ENCODE peak calls at places on chromosome 22, in four cellular contexts. E is HL-60, M is tibial nerve, K is fibroblast of lung. I is an unnamed sample.

GRCh38 chr22:48803171-48803992 is 1024.3 kb downstream of the BRD1 start:
- DNase-seq in K (no peak), E (no peak), M (no peak), I (no peak)

GRCh38 chr22:17997456-17997855 is 26.9 kb downstream of the MICAL3 start:
- DNase-seq in M (no peak), E (no peak), K (peak; percentile 57), I (no peak)

GRCh38 chr22:47817380-47817779 is 1054.9 kb downstream of the TBC1D22A start:
- DNase-seq in E (no peak), M (no peak), K (no peak), I (no peak)

GRCh38 chr22:32050678-32051515 is 7.8 kb downstream of the SLC5A1 start:
- DNase-seq in K (peak; percentile 90), E (peak; percentile 76), M (peak; percentile 22), I (peak; percentile 89)

GRCh38 chr22:47021371-47022074 is 259.1 kb downstream of the TBC1D22A start:
- DNase-seq in K (no peak), M (no peak), E (no peak), I (no peak)

GRCh38 chr22:39170825-39171622 is 18.5 kb upstream of the CBX7 start:
- DNase-seq in E (peak; percentile 74), M (peak; percentile 87), K (peak; percentile 43), I (peak; percentile 71)

GRCh38 chr22:33717694-33718396 is 202.4 kb downstream of the LARGE1 start:
- DNase-seq in K (no peak), M (no peak), E (no peak), I (no peak)

GRCh38 chr22:24128024-24128423 is 53.3 kb upstream of the SUSD2 start:
- DNase-seq in K (no peak), M (no peak), E (no peak), I (no peak)

GRCh38 chr22:38874529-38875222 is 2.7 kb upstream of the CBX6 start:
- DNase-seq in E (no peak), K (no peak), M (no peak), I (no peak)

GRCh38 chr22:33971561-33971961 is 51.3 kb upstream of the LARGE1 start:
- DNase-seq in M (peak; percentile 56), E (no peak), K (no peak), I (no peak)

GRCh38 chr22:17095538-17095937 is 10.7 kb downstream of the IL17RA start:
- DNase-seq in E (no peak), K (no peak), M (no peak), I (peak; percentile 14)

GRCh38 chr22:18996376-18996900 is 60.3 kb upstream of the PRODH start:
- DNase-seq in K (no peak), M (no peak), E (no peak), I (no peak)

GRCh38 chr22:19961201-19961580 is 19.6 kb upstream of the TXNRD2 start:
- DNase-seq in K (no peak), M (no peak), E (no peak), I (no peak)

GRCh38 chr22:49334976-49335375 is 492.7 kb downstream of the BRD1 start:
- DNase-seq in E (no peak), M (no peak), K (no peak), I (no peak)

GRCh38 chr22:39496131-39496838 is 5.8 kb upstream of the MIEF1 start:
- DNase-seq in M (peak; percentile 44), E (peak; percentile 89), K (peak; percentile 55), I (peak; percentile 66)

GRCh38 chr22:17851754-17852153 is 77.5 kb upstream of the BID start:
- DNase-seq in M (no peak), K (no peak), E (no peak), I (no peak)

GRCh38 chr22:38923463-38924196 is 33.8 kb upstream of the APOBEC3A start:
- DNase-seq in M (peak; percentile 67), E (no peak), K (peak; percentile 92), I (peak; percentile 92)

GRCh38 chr22:25402501-25403283 is 161.8 kb upstream of the GRK3 start:
- DNase-seq in E (no peak), K (peak; percentile 74), M (no peak), I (peak; percentile 44)

GRCh38 chr22:23245045-23245798 is 64.9 kb downstream of the BCR start:
- DNase-seq in E (no peak), K (peak; percentile 76), M (no peak), I (peak; percentile 4)

GRCh38 chr22:36935694-36936093 is 22.3 kb downstream of the CSF2RB start:
- DNase-seq in M (no peak), E (no peak), K (no peak), I (no peak)

DNA sequence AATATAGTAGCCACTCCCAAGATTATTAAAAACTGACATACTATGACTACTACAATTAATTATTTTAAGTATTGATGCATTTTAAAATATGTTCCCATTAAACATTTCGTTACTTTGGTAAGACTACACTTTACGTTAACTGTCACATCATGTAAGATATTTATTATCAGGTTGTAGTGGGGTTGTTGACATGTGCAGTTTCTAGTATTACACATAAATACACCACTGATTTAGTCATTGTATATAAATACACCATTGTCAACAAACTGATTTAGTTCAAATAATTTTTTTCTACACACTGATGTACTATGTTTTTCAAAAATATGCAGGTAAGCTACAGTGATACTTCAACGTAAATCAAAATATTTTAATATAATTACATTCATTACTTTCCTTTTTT is 11.5 kb downstream of the ST13 start:
- DNase-seq in M (no peak), E (no peak), K (no peak), I (no peak)
- TF ChIP-seq CTCF in M (no peak), E (no peak), K (no peak), I (no peak)

DNA sequence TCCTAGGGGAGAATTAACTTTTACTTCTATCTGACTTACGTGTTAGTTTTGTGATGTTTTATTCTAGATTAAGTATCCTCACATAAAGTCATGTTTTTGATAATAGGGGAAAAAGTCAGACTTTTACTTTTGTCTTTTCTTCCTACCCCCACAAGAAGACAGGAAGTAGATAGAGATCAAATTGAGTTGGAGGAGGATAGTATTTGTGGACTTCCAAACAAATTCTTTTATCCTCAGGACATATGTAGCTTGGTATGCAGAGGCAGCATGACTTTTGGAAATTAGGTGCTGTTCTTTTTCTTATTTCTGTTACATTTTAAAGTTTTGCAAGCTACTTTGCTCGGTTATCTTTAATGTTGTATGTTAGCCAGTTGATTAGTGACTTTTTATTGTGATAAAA is 61.4 kb downstream of the MTMR3 start:
- DNase-seq in K (peak; percentile 32), M (no peak), E (no peak), I (no peak)
- H3K4me3 ChIP-seq in K (no peak overlapping the region), M (no peak overlapping the region), E (no peak overlapping the region), I (no peak overlapping the region)

GRCh38 chr22:26671317-26672059 is 14.1 kb downstream of the MIAT start:
- DNase-seq in E (peak; percentile 67), K (no peak), M (peak; percentile 18), I (no peak)

GRCh38 chr22:26667140-26667539 is 9.8 kb downstream of the MIAT start:
- DNase-seq in M (no peak), K (no peak), E (no peak), I (no peak)

GRCh38 chr22:26670459-26670858 is 13.1 kb downstream of the MIAT start:
- DNase-seq in E (no peak), K (no peak), M (no peak), I (no peak)

GRCh38 chr22:26672060-26672471 is 14.7 kb downstream of the MIAT start:
- DNase-seq in M (no peak), E (no peak), K (no peak), I (no peak)

DNA sequence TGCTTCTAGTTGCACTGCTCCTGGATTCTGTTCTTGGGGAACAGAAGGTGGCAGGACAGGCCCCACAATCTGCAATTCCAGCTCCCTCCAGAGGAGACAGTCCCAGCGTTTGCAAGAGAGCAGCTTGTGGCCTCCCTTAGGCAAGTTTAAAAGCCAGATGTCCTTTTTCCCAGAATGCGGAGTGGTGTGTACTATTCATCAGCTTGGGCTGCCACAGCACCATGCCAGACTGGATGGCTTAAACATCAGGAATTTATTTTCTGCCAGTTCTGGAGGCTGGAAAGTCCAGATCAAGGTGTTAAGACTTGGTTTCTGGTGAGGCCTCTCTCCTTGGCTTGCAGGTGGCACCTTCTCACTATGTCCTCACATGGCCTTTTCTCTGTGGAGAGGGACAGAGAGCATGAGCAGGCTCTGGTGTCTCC is 11.7 kb downstream of the MIAT start:
- DNase-seq in K (no peak), E (peak; percentile 71), M (no peak), I (no peak)
- TF ChIP-seq CTCF in K (peak; percentile 53), E (peak; percentile 48), M (no peak), I (peak; percentile 48)

GRCh38 chr22:41782316-41782715 is 18.2 kb upstream of the CCDC134 start:
- DNase-seq in E (no peak), M (no peak), K (no peak), I (no peak)
- H3K4me3 ChIP-seq in E (no peak overlapping the region), M (no peak overlapping the region), K (no peak overlapping the region), I (no peak overlapping the region)

GRCh38 chr22:45317551-45318167 is 7.9 kb downstream of the FAM118A start:
- DNase-seq in K (peak; percentile 68), E (no peak), M (peak; percentile 66), I (peak; percentile 85)
- TF ChIP-seq CTCF in K (peak; percentile 51), E (no peak), M (peak; percentile 23), I (peak; percentile 55)

DNA sequence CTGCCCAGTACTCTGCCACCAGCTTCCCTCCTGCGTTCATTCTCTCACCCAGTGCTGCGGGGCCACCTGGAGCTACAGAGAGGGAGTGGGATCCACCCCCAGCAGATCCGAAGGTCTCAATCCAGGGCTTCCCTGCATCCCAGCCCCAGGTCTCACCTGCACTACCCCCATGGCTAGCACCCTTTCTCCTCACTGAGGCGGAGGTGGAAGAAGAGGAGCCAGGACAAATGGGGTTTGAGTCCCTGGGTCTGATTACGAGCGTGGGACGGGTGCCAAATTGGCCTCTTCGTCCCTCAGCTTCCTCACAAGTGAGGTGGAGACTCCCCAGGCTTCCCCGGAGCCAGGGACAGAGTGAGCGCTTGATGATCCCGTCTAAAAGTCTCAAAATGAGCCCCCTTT is 64.2 kb downstream of the NFAM1 start:
- DNase-seq in K (no peak), E (no peak), M (no peak), I (no peak)
- H3K4me3 ChIP-seq in K (peak overlapping the region; percentile 69), E (no peak overlapping the region), M (peak overlapping the region; percentile 42), I (no peak overlapping the region)

DNA sequence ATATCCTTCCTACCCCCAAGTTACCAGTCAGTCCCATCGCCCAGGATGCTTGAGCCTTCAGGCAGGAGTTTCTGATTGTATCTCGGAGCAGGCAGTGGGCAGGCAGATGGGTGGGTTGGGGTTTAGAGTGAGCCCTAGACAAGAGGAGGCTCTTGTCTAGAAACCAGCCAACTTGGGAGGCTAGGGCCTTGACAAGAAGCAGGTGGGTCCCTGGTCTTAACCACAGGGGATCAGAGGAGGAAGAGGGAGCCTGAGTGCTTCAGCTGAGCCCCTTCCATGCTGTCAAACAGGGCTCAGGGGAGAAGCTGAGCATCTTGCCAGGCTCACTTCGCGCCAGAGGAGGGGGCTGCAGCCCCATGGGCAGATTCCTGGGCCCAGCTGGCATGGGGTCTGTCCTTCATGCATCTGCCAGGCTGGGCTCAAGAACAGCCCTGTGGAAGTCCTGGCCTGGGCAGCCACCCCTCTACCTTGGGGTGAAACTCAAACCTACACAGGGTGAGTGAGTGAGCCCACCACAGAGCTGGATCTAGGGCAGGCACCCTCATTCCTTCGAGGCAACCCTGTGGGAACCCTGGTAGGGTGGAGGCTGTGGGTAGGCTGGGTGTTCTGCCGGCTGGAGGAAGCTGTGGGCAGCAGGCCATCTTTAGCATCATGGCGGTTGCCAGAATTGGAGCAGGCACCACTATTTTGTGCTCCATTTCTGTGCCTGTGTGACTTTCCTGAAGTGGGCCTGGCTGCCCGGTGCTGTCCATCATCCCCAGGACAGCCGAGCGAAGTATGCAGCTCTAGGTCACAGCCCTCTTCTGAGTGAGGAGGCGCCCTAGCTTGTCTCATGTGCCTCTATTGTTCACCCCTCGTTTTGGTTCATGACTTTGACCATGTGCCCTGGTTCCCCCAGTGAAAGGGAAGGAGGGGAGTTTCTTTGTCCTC is 108.1 kb downstream of the MORC2 start:
- DNase-seq in E (no peak), K (no peak), M (no peak), I (no peak)
- TF ChIP-seq CTCF in E (no peak), K (no peak), M (no peak), I (no peak)

I was measured in fibroblast of the aortic adventitia.